ENCODE peak calls at places on chromosomes 1 and 21, in six cellular contexts. X is nephron progenitor cell, F is BE2C, Z is lower leg skin, U is GM13977, H is fibroblast of the aortic adventitia. W is an unnamed sample.

GRCh38 chr1:42998381-42998780 is 39.7 kb upstream of the SLC2A1 start:
- DNase-seq in H (peak; percentile 19), Z (no peak), U (no peak), F (no peak), X (no peak), W (peak; percentile 86)

GRCh38 chr1:177274687-177275211 is 104.0 kb downstream of the BRINP2 start:
- DNase-seq in U (no peak), X (no peak), H (peak; percentile 86), Z (no peak), F (no peak), W (peak; percentile 60)

GRCh38 chr1:160807242-160807641 is 11.3 kb downstream of the LY9 start:
- DNase-seq in X (no peak), H (no peak), Z (no peak), F (no peak), U (no peak), W (no peak)

GRCh38 chr1:48870596-48870995 is 93.9 kb upstream of the BEND5 start:
- DNase-seq in H (peak; percentile 21), F (peak; percentile 13), Z (no peak), X (peak; percentile 7), U (no peak), W (no peak)

GRCh38 chr21:29481641-29482040 is 182.9 kb downstream of the BACH1 start:
- DNase-seq in F (no peak), H (peak; percentile 52), U (no peak), Z (no peak), X (no peak), W (peak; percentile 44)

GRCh38 chr1:44842415-44842762 is 664 bp downstream of the PTCH2 start:
- DNase-seq in Z (no peak), F (no peak), U (no peak), X (no peak), H (no peak), W (no peak)

GRCh38 chr1:67429011-67429527 is 1.1 kb downstream of the SERBP1 start:
- DNase-seq in F (no peak), X (peak; percentile 12), Z (peak; percentile 30), H (no peak), U (peak; percentile 22), W (peak; percentile 22)

GRCh38 chr1:91600431-91601330 is 100.0 kb downstream of the CDC7 start:
- DNase-seq in U (no peak), H (peak; percentile 75), X (no peak), F (no peak), Z (no peak), W (no peak)

GRCh38 chr1:186183219-186183618 is 191.8 kb downstream of the TPR start:
- DNase-seq in H (peak; percentile 82), X (no peak), U (no peak), F (no peak), Z (peak; percentile 53), W (peak; percentile 16)

GRCh38 chr1:78475888-78476610 is 14.7 kb upstream of the PTGFR start:
- DNase-seq in Z (peak; percentile 40), H (peak; percentile 59), U (no peak), X (no peak), F (no peak), W (peak; percentile 44)

GRCh38 chr1:204323887-204324286 is 35.8 kb downstream of the PLEKHA6 start:
- DNase-seq in U (no peak), H (no peak), Z (no peak), F (no peak), X (no peak), W (peak; percentile 66)

GRCh38 chr1:5108740-5109139 is 454.3 kb downstream of the AJAP1 start:
- DNase-seq in X (no peak), U (no peak), H (no peak), Z (no peak), F (no peak), W (no peak)

GRCh38 chr1:229229721-229230135 is 41.2 kb upstream of the RAB4A start:
- DNase-seq in X (no peak), U (no peak), F (no peak), Z (peak; percentile 89), H (peak; percentile 51), W (peak; percentile 53)

GRCh38 chr1:53807916-53808315 is 30.2 kb downstream of the NDC1 start:
- DNase-seq in U (no peak), Z (no peak), X (no peak), H (no peak), F (no peak), W (peak; percentile 90)

GRCh38 chr1:192869308-192869940 is 60.6 kb downstream of the RGS2 start:
- DNase-seq in Z (no peak), X (no peak), U (no peak), F (no peak), H (no peak), W (no peak)

GRCh38 chr1:229088711-229089110 is 182.2 kb upstream of the RAB4A start:
- DNase-seq in X (no peak), U (no peak), F (no peak), H (no peak), Z (no peak), W (no peak)

GRCh38 chr1:112704908-112705627 is 1.9 kb downstream of the RHOC start:
- DNase-seq in Z (peak; percentile 92), H (peak; percentile 91), U (peak; percentile 93), F (peak; percentile 73), X (peak; percentile 87), W (peak; percentile 97)

GRCh38 chr1:32989160-32989894 is 24.7 kb upstream of the RNF19B start:
- DNase-seq in Z (peak; percentile 83), H (peak; percentile 99), F (no peak), U (no peak), X (no peak), W (peak; percentile 98)

GRCh38 chr1:34973326-34973725 is 11.8 kb downstream of the TMEM35B start:
- DNase-seq in U (no peak), Z (no peak), F (no peak), H (no peak), X (no peak), W (no peak)

GRCh38 chr1:155978325-155978972 is at the start of gene ARHGEF2:
- DNase-seq in F (peak; percentile 59), Z (peak; percentile 79), U (peak; percentile 91), X (peak; percentile 79), H (peak; percentile 50), W (peak; percentile 75)
- TF ChIP-seq CTCF in F (peak; percentile 54), Z (no peak), U (peak; percentile 52), X (peak; percentile 28), H (peak; percentile 32), W (peak; percentile 15)

GRCh38 chr1:214551052-214551435 is 358 bp downstream of the PTPN14 start:
- DNase-seq in X (peak; percentile 74), H (no peak), U (no peak), F (peak; percentile 22), Z (peak; percentile 37), W (no peak)

GRCh38 chr1:214548988-214549387 is 2.4 kb downstream of the PTPN14 start:
- DNase-seq in Z (no peak), X (no peak), H (no peak), F (no peak), U (no peak), W (peak; percentile 44)

GRCh38 chr1:214550339-214551051 is 907 bp downstream of the PTPN14 start:
- DNase-seq in H (no peak), F (no peak), U (no peak), X (peak; percentile 36), Z (no peak), W (peak; percentile 24)

GRCh38 chr1:214551436-214552173 is at the start of gene PTPN14:
- DNase-seq in X (peak; percentile 92), U (peak; percentile 68), H (peak; percentile 93), F (peak; percentile 48), Z (peak; percentile 76), W (peak; percentile 96)

DNA sequence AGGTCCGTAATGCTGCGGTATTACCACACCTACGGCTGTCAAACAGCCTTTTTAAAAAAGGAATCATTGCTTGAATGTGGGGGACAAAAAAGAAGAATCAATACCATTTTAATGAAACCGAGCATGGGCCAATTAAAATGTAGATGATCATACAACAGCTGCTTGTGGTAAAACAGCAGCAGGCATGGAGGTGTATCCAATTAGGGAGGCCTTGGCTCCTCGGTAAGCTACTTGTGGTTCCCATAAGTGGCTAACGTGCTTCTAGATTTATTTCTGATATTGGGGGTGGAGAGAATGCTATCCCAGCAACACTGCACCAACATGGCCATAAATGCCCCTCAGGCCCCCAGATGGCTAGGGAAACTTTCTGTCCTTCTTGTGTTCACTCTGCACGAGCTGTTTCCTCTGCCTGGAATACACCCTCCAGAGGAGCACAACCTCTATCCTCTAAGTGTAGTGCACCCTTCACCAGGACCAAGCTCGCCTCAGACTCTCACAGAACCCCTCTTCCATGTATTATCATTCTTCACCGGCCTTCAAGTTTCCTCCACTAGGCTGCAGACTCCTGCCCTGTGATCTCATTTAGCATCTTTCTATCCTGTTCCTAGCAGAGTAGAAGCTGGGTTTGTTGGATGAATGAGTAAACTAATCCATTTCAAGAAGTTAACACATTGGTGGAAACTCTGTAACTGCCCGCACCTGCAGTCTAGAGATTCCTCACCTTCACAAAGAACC is 1.6 kb downstream of the PTPN14 start:
- DNase-seq in F (no peak), X (no peak), H (peak; percentile 59), Z (no peak), U (no peak), W (peak; percentile 52)
- TF ChIP-seq CTCF in F (no peak), X (no peak), H (peak; percentile 60), Z (no peak), U (no peak), W (peak; percentile 40)

DNA sequence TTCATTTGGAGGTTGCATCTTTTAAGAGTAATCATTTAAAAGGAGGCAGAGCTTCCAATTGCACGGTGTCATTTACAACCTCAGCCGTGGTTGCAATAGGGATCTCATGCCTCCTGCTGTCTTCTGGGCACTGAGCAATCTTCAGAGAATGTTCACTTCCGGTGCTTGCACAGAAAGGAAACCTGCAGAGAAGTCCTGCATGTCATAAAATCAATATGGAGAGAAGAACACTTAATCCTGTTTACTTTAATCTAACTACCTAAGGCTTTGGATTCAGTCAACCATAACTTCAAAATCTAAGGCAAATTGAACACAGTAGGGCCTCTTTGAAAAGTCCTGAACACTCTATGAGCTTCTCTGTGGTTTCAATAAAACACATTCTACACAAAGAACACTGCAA is 11.3 kb upstream of the MAP10 start:
- DNase-seq in X (no peak), Z (no peak), F (no peak), H (no peak), U (no peak), W (peak; percentile 86)
- TF ChIP-seq CTCF in X (no peak), Z (no peak), F (no peak), H (no peak), U (no peak), W (peak; percentile 23)

GRCh38 chr21:43623588-43623987 is 35.7 kb downstream of the HSF2BP start:
- DNase-seq in X (no peak), H (no peak), Z (no peak), U (no peak), F (no peak), W (no peak)

GRCh38 chr21:43619344-43619743 is 39.9 kb downstream of the HSF2BP start:
- DNase-seq in Z (no peak), F (no peak), H (no peak), U (no peak), X (no peak), W (no peak)

GRCh38 chr21:43618940-43619339 is 40.3 kb downstream of the HSF2BP start:
- DNase-seq in Z (no peak), U (no peak), F (no peak), X (no peak), H (no peak), W (peak; percentile 80)

GRCh38 chr21:43622796-43623195 is 36.5 kb downstream of the HSF2BP start:
- DNase-seq in X (no peak), F (no peak), H (no peak), U (no peak), Z (no peak), W (no peak)

DNA sequence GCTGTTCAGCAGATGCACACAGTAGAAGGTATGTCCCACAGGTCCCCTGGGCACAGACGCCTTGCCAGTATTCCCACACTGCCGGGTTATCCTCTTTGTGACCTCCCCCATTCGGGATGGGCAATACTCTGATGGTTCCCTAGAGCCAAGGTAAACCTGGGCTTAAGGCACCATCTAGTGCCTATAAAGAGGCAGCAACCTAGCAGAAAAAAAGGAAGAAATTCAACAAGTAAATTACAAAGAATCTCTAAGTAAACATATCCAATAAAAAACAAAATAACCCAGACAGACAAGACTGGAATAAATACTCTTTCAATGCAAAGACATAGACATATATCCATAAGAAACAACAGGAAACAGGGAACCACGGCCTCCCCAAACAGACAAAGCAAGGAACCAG is 39.4 kb downstream of the HSF2BP start:
- DNase-seq in X (no peak), H (no peak), U (no peak), F (no peak), Z (no peak), W (peak; percentile 44)
- TF ChIP-seq CTCF in X (no peak), H (peak; percentile 4), U (no peak), F (peak; percentile 51), Z (no peak), W (peak; percentile 32)

W was measured in fibroblast of villous mesenchyme.